ENCODE peak calls at places on chromosome 10, in five cellular contexts. O, L, S, I and F are unnamed samples.

GRCh38 chr10:48658243-48658888 is 26.3 kb upstream of the WDFY4 start:
- DNase-seq in L (peak; percentile 96), I (peak; percentile 88), O (peak; percentile 86), S (peak; percentile 88), F (peak; percentile 73)

GRCh38 chr10:72335394-72336258 is 19.1 kb downstream of the DNAJB12 start:
- DNase-seq in L (no peak), S (no peak), I (no peak), O (peak; percentile 11), F (peak; percentile 89)

GRCh38 chr10:111077715-111078504 is 1.1 kb downstream of the ADRA2A start:
- DNase-seq in S (peak; percentile 21), I (peak; percentile 47), O (peak; percentile 12), L (no peak), F (no peak)

GRCh38 chr10:62661143-62661542 is 143.4 kb upstream of the ADO start:
- DNase-seq in I (no peak), L (peak; percentile 31), O (no peak), S (no peak), F (no peak)

GRCh38 chr10:79241990-79242619 is 105.2 kb upstream of the PPIF start:
- DNase-seq in S (peak; percentile 69), I (peak; percentile 60), L (peak; percentile 93), O (peak; percentile 80), F (peak; percentile 48)

GRCh38 chr10:4013651-4014085 is 228.7 kb upstream of the KLF6 start:
- DNase-seq in O (no peak), I (no peak), S (no peak), L (no peak), F (no peak)

GRCh38 chr10:78831457-78831856 is 237.3 kb upstream of the ZMIZ1 start:
- DNase-seq in I (no peak), S (no peak), O (no peak), L (no peak), F (no peak)

GRCh38 chr10:127210936-127211335 is 14.5 kb upstream of the INSYN2A start:
- DNase-seq in S (no peak), O (no peak), I (no peak), L (no peak), F (no peak)

GRCh38 chr10:67606572-67606971 is 89.4 kb downstream of the CTNNA3 start:
- DNase-seq in S (no peak), O (no peak), L (peak; percentile 91), I (peak; percentile 5), F (no peak)

GRCh38 chr10:34195364-34196057 is 619.6 kb downstream of the PARD3 start:
- DNase-seq in S (no peak), L (no peak), O (no peak), I (no peak), F (no peak)

GRCh38 chr10:77531441-77532001 is 106.1 kb downstream of the KCNMA1 start:
- DNase-seq in O (peak; percentile 55), I (no peak), S (no peak), L (peak; percentile 99), F (no peak)

GRCh38 chr10:86060386-86061280 is 306.0 kb downstream of the GRID1 start:
- DNase-seq in L (no peak), O (no peak), I (no peak), S (no peak), F (no peak)

GRCh38 chr10:102347236-102347828 is 48.2 kb upstream of the NFKB2 start:
- DNase-seq in I (peak; percentile 79), O (peak; percentile 52), L (peak; percentile 49), S (peak; percentile 82), F (no peak)

GRCh38 chr10:29329420-29329819 is 40.5 kb downstream of the LYZL1 start:
- DNase-seq in O (no peak), L (no peak), S (no peak), I (no peak), F (no peak)

GRCh38 chr10:28988980-28989379 is 299.9 kb upstream of the LYZL1 start:
- DNase-seq in I (no peak), L (no peak), S (no peak), O (no peak), F (no peak)

GRCh38 chr10:29501692-29502091 is 133.1 kb downstream of the SVIL start:
- DNase-seq in S (no peak), O (no peak), I (no peak), L (peak; percentile 93), F (no peak)

GRCh38 chr10:66941491-66941890 is 15.7 kb downstream of the LRRTM3 start:
- DNase-seq in S (no peak), O (no peak), I (no peak), L (no peak), F (no peak)

GRCh38 chr10:4242561-4243035 is 457.6 kb upstream of the KLF6 start:
- DNase-seq in O (no peak), L (peak; percentile 52), S (peak; percentile 13), I (no peak), F (no peak)

GRCh38 chr10:59896186-59896585 is 10.2 kb downstream of the CCDC6 start:
- DNase-seq in S (no peak), L (no peak), I (no peak), O (no peak), F (no peak)
- TF ChIP-seq EZH2phosphoT487 in S (no peak), L (no peak), I (no peak), O (no peak), F (no peak)

GRCh38 chr10:101225846-101226361 is 3.4 kb downstream of the LBX1 start:
- DNase-seq in S (no peak), L (no peak), I (peak; percentile 22), O (no peak), F (no peak)
- TF ChIP-seq EZH2 in S (peak; percentile 41), L (no peak), I (no peak), O (peak; percentile 63), F (no peak)

GRCh38 chr10:129098517-129098916 is 368.5 kb upstream of the MGMT start:
- DNase-seq in O (no peak), I (no peak), L (no peak), S (no peak), F (no peak)

GRCh38 chr10:129101232-129101980 is 365.6 kb upstream of the MGMT start:
- DNase-seq in I (no peak), O (no peak), S (no peak), L (no peak), F (no peak)

GRCh38 chr10:129099486-129099885 is 367.6 kb upstream of the MGMT start:
- DNase-seq in O (no peak), L (no peak), I (no peak), S (no peak), F (no peak)

GRCh38 chr10:129097776-129098175 is 369.3 kb upstream of the MGMT start:
- DNase-seq in L (no peak), O (no peak), I (no peak), S (no peak), F (no peak)

GRCh38 chr10:129099992-129100391 is 367.0 kb upstream of the MGMT start:
- DNase-seq in O (no peak), S (no peak), I (no peak), L (no peak), F (no peak)
- H3K4me1 ChIP-seq in O (no peaks in the 10 kb centered on the region), S (no peaks in the 10 kb centered on the region), I (no peaks in the 10 kb centered on the region), L (no peaks in the 10 kb centered on the region), F (peaks cover 22% of the 10 kb centered on the region)

GRCh38 chr10:69697006-69697405 is 67.0 kb downstream of the FAM241B start:
- DNase-seq in L (peak; percentile 48), I (no peak), S (no peak), O (no peak), F (no peak)

GRCh38 chr10:69693886-69694285 is 63.8 kb downstream of the FAM241B start:
- DNase-seq in O (no peak), I (no peak), S (no peak), L (no peak), F (no peak)

GRCh38 chr10:69696073-69696731 is 66.2 kb downstream of the FAM241B start:
- DNase-seq in L (peak; percentile 98), S (peak; percentile 55), I (peak; percentile 72), O (peak; percentile 75), F (peak; percentile 30)

GRCh38 chr10:69687396-69687795 is 57.3 kb downstream of the FAM241B start:
- DNase-seq in L (no peak), S (no peak), O (no peak), I (no peak), F (no peak)

DNA sequence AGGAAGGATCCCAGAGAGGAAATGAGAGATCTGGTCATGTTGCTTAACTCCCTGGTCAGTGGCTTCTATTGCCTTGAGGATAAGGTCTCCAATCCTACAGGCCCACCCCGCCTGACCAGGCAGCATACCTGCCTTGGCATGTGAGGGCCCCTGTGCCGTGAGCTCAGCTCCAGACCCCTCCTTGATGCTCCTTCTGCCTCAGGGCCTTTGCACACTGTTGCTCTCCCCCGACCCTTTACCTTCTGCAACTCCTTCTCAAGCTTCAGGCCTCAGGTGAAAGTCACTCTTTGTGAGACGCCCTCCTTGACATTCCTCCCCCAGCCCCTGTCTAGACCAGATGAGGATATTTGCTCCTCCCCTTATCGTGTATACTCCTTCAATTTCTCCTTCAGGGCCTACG is 62.8 kb downstream of the FAM241B start:
- DNase-seq in O (no peak), I (no peak), L (no peak), S (no peak), F (no peak)
- TF ChIP-seq EZH2phosphoT487 in O (no peak), I (no peak), L (no peak), S (no peak), F (no peak)

GRCh38 chr10:93072713-93073538 is 767 bp upstream of the CYP26A1 start:
- DNase-seq in O (no peak), I (peak; percentile 38), L (no peak), S (peak; percentile 24), F (peak; percentile 16)

GRCh38 chr10:93071177-93071472 is 2.6 kb upstream of the CYP26A1 start:
- DNase-seq in O (no peak), I (no peak), S (no peak), L (no peak), F (no peak)

GRCh38 chr10:93071674-93072224 is 1.9 kb upstream of the CYP26A1 start:
- DNase-seq in O (peak; percentile 48), L (peak; percentile 64), I (peak; percentile 86), S (peak; percentile 90), F (peak; percentile 55)

GRCh38 chr10:93073539-93074136 is at the start of gene CYP26A1:
- DNase-seq in S (peak; percentile 70), I (peak; percentile 92), L (peak; percentile 3), O (no peak), F (peak; percentile 77)

DNA sequence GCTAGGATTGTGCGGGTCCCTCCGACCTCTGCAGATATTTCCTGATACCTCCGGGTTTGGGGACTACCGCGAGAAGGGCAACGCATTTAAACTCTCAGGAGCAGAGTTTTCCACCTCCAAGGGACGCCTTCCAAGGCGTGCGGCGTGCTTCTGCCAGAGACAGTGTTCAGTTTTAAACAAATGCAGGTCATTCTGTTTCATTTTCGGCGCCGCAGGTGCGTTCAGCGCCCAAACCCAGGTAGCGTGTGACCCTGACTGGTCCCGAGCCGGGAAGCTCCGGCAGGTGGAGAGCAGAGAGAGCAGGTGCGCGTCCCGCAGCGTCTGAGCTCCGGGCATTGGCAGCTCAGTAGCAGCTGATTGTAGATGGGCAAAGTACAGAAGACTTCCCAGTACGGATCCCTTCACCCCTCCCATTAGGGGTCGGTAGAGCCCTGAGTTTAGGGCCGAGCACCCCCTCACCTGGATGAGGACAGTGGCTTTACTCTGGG is 1.4 kb upstream of the CYP26A1 start:
- DNase-seq in I (peak; percentile 51), L (peak; percentile 21), O (no peak), S (no peak), F (peak; percentile 94)
- TF ChIP-seq EZH2 in I (peak; percentile 87), L (no peak), O (peak; percentile 22), S (peak; percentile 85), F (no peak)